ENCODE peak calls at places on chromosomes 11 and 22, in five cellular contexts. W is transverse colon, O is uterus, P is MM.1S, C is psoas muscle. M is an unnamed sample. For H3K36me3, the result is how much of the 10 kb centered on the place peaks cover.

GRCh38 chr11:75668508-75669297 is at the start of gene MAP6:
- DNase-seq in W (peak), O (peak), P (peak), C (peak), M (peak)

GRCh38 chr11:128497057-128497957 is 90.1 kb downstream of the ETS1 start:
- DNase-seq in W (no peak), O (peak), P (no peak), C (peak), M (peak)

GRCh38 chr11:90310210-90310609 is 87.4 kb upstream of the CHORDC1 start:
- DNase-seq in W (no peak), O (no peak), P (no peak), C (no peak), M (no peak)

GRCh38 chr11:5362017-5362625 is 10.8 kb downstream of the OR51B6 start:
- DNase-seq in W (no peak), O (no peak), P (no peak), C (no peak), M (no peak)

GRCh38 chr11:3052109-3052479 is 5.1 kb downstream of the CARS1 start:
- DNase-seq in W (no peak), O (no peak), P (no peak), C (no peak), M (no peak)

GRCh38 chr22:29078869-29079207 is 6.0 kb downstream of the KREMEN1 start:
- DNase-seq in W (no peak), O (no peak), P (no peak), C (no peak), M (no peak)

GRCh38 chr11:65522640-65523322 is 2.1 kb upstream of the SCYL1 start:
- DNase-seq in W (no peak), O (no peak), P (no peak), C (no peak), M (no peak)

GRCh38 chr11:44065161-44065571 is 904 bp upstream of the ACCS start:
- DNase-seq in W (no peak), O (no peak), P (no peak), C (no peak), M (no peak)

GRCh38 chr11:79485694-79486093 is 44.9 kb upstream of the TENM4 start:
- DNase-seq in W (no peak), O (no peak), P (no peak), C (no peak), M (no peak)

GRCh38 chr11:67274768-67275605 is 8.7 kb downstream of the GRK2 start:
- DNase-seq in W (peak), O (peak), P (no peak), C (peak), M (no peak)

GRCh38 chr11:37449146-37449545 is 851.1 kb upstream of the RAG2 start:
- DNase-seq in W (no peak), O (no peak), P (peak), C (no peak), M (no peak)

DNA sequence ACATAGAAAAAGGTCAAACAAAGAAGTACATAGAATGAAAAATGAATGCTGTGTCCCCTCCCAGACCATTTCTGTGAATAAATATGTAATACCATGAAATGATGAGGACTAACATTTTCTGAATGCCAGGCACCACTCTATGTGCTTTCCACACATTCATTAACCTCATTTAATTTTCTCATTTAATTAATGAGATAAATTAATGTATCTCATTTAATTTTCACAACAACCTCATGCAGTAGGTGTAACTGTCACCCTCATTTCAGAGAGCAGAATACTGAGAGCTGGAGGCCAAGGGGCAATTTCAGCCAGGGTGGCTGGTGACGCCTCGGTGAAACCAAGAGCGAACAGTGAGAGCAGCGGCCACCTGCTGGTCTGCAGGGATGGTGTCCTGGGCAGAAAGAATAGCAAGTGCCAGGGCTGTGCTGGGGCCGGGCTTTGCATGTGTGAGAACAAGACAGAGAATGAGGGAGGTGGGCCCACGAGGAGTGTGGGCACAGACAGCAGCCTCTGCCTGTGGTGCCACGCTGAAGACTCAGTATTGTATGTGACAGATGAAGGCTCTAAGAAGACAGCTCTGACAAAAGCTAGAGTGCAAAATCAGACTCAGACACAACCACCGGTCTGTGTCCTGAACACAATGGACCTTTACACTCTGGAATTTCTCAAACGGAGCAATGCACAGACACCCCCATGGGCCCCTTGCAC is 1.8 kb upstream of the SERPIND1 start:
- DNase-seq in W (no peak), O (no peak), P (no peak), C (no peak), M (no peak)
- TF ChIP-seq CTCF in W (no peak), O (no peak), P (no peak), C (no peak), M (no peak)

GRCh38 chr22:36512333-36512732 is 5.5 kb upstream of the FOXRED2 start:
- DNase-seq in W (no peak), O (no peak), P (no peak), C (no peak), M (no peak)
- H3K36me3 ChIP-seq in W (half or more), O (under half), P (under half), C (half or more), M (half or more)

GRCh38 chr11:70189622-70190021 is 13.5 kb upstream of the FADD start:
- DNase-seq in W (no peak), O (no peak), P (no peak), C (no peak), M (no peak)
- TF ChIP-seq CTCF in W (no peak), O (no peak), P (no peak), C (no peak), M (no peak)

DNA sequence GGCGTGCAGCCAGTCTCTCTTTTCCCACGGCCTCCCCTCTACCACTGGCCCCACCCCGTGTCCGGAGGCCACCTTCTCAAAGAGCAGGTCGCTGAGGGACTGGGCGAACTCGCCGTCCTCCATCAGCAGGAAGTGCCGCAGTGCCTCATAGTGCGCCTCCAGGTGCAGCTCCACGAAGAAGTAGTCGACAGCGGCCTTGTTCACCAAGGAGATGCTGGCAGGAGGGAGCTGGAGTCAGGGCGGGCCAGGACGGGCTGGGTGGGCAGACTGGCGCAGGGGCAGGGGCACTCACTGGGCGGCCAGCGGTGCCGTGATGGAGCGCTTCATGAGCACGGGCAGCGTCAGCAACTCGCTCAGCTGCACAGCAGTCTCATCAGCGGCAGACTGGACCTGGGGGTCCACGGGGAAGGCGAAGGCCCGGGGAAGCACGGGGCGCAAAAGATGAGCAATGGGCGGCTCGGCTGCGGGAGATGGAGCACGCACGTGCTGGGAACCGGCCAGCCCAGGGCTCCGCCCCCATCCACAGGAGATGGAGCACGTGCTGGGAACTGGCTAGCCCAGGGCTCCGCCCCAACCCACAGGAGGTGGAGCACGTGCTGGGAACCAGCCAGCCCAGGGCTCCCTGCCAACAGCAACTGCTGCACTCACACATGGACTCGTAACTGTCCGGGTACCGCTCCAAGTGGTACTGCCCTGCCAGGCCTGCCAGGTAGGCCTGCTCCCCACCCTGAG is 18.4 kb downstream of the SELENOO start:
- DNase-seq in W (peak), O (peak), P (no peak), C (peak), M (peak)
- H3K36me3 ChIP-seq in W (under half), O (under half), P (under half), C (half or more), M (half or more)

DNA sequence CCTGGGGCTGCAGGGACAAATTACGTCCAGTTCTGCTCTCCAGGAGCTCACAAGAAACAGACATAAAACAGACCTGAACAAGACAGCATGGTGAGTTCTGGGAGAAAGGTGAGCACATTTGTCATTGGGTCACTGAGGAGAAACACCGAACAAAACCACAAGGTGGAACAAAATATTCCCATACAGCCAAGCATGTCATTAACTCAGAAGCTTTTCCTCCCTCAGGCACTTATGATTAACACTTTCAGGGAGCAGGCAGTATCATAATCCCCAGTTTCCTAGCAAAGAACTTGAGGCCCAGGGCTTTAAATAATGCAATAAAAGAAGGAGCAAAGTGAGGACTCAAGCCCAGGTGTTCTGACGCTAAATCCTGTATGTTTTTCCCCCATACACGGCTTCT is 43.0 kb downstream of the P4HA3 start:
- DNase-seq in W (no peak), O (no peak), P (no peak), C (no peak), M (no peak)
- TF ChIP-seq CTCF in W (no peak), O (no peak), P (no peak), C (no peak), M (no peak)

M was measured in thyroid gland.